ENCODE peak calls at places on chromosomes 3 and 15, in seven cellular contexts. One of them, this sample, is unnamed.

GRCh38 chr3:193190387-193190786 is 50.6 kb upstream of the PLAAT1 start:
- DNase-seq in sigmoid colon: no peak
- DNase-seq in A549: peak; percentile 35
- DNase-seq in mesendoderm: peak; percentile 93
- DNase-seq in stomach: no peak
- DNase-seq in CD8-positive, alpha-beta memory T cell: no peak
- DNase-seq in NT2/D1: peak; percentile 76
- DNase-seq in this sample: no peak

GRCh38 chr15:77603616-77604406 is 28.9 kb downstream of the LINGO1 start:
- DNase-seq in sigmoid colon: no peak
- DNase-seq in A549: no peak
- DNase-seq in mesendoderm: peak; percentile 29
- DNase-seq in stomach: no peak
- DNase-seq in CD8-positive, alpha-beta memory T cell: no peak
- DNase-seq in NT2/D1: no peak
- DNase-seq in this sample: no peak

GRCh38 chr15:59473226-59473625 is 35.2 kb downstream of the FAM81A start:
- DNase-seq in sigmoid colon: no peak
- DNase-seq in A549: no peak
- DNase-seq in mesendoderm: no peak
- DNase-seq in stomach: no peak
- DNase-seq in CD8-positive, alpha-beta memory T cell: no peak
- DNase-seq in NT2/D1: no peak
- DNase-seq in this sample: no peak

GRCh38 chr3:27507515-27508266 is 23.5 kb upstream of the SLC4A7 start:
- DNase-seq in sigmoid colon: no peak
- DNase-seq in A549: no peak
- DNase-seq in mesendoderm: no peak
- DNase-seq in stomach: peak; percentile 36
- DNase-seq in CD8-positive, alpha-beta memory T cell: no peak
- DNase-seq in NT2/D1: no peak
- DNase-seq in this sample: no peak

GRCh38 chr3:94185753-94186152 is 122.9 kb downstream of the NSUN3 start:
- DNase-seq in sigmoid colon: no peak
- DNase-seq in A549: no peak
- DNase-seq in mesendoderm: no peak
- DNase-seq in stomach: no peak
- DNase-seq in CD8-positive, alpha-beta memory T cell: no peak
- DNase-seq in NT2/D1: no peak
- DNase-seq in this sample: no peak

GRCh38 chr15:81911572-81911971 is 134.2 kb downstream of the MEX3B start:
- DNase-seq in sigmoid colon: no peak
- DNase-seq in A549: no peak
- DNase-seq in mesendoderm: no peak
- DNase-seq in stomach: no peak
- DNase-seq in CD8-positive, alpha-beta memory T cell: no peak
- DNase-seq in NT2/D1: no peak
- DNase-seq in this sample: no peak

GRCh38 chr3:70471464-70472342 is 159.3 kb upstream of the MDFIC2 start:
- DNase-seq in sigmoid colon: no peak
- DNase-seq in A549: no peak
- DNase-seq in mesendoderm: no peak
- DNase-seq in stomach: no peak
- DNase-seq in CD8-positive, alpha-beta memory T cell: no peak
- DNase-seq in NT2/D1: no peak
- DNase-seq in this sample: no peak

GRCh38 chr3:172174396-172175253 is 135.2 kb downstream of the FNDC3B start:
- DNase-seq in sigmoid colon: no peak
- DNase-seq in A549: no peak
- DNase-seq in mesendoderm: peak; percentile 66
- DNase-seq in stomach: no peak
- DNase-seq in CD8-positive, alpha-beta memory T cell: no peak
- DNase-seq in NT2/D1: no peak
- DNase-seq in this sample: no peak

GRCh38 chr3:98901032-98901464 is 447 bp downstream of the DCBLD2 start:
- DNase-seq in sigmoid colon: peak; percentile 80
- DNase-seq in A549: peak; percentile 69
- DNase-seq in mesendoderm: peak; percentile 91
- DNase-seq in stomach: peak; percentile 40
- DNase-seq in CD8-positive, alpha-beta memory T cell: no peak
- DNase-seq in NT2/D1: peak; percentile 58
- DNase-seq in this sample: no peak

GRCh38 chr3:113110263-113110662 is 101.1 kb upstream of the BOC start:
- DNase-seq in sigmoid colon: no peak
- DNase-seq in A549: no peak
- DNase-seq in mesendoderm: no peak
- DNase-seq in stomach: no peak
- DNase-seq in CD8-positive, alpha-beta memory T cell: no peak
- DNase-seq in NT2/D1: no peak
- DNase-seq in this sample: no peak

GRCh38 chr3:48563382-48563918 is at the start of gene UCN2:
- DNase-seq in sigmoid colon: no peak
- DNase-seq in A549: no peak
- DNase-seq in mesendoderm: no peak
- DNase-seq in stomach: no peak
- DNase-seq in CD8-positive, alpha-beta memory T cell: no peak
- DNase-seq in NT2/D1: no peak
- DNase-seq in this sample: no peak

GRCh38 chr3:109127533-109127932 is 9.0 kb upstream of the C3orf85 start:
- DNase-seq in sigmoid colon: no peak
- DNase-seq in A549: no peak
- DNase-seq in mesendoderm: no peak
- DNase-seq in stomach: no peak
- DNase-seq in CD8-positive, alpha-beta memory T cell: no peak
- DNase-seq in NT2/D1: no peak
- DNase-seq in this sample: no peak

DNA sequence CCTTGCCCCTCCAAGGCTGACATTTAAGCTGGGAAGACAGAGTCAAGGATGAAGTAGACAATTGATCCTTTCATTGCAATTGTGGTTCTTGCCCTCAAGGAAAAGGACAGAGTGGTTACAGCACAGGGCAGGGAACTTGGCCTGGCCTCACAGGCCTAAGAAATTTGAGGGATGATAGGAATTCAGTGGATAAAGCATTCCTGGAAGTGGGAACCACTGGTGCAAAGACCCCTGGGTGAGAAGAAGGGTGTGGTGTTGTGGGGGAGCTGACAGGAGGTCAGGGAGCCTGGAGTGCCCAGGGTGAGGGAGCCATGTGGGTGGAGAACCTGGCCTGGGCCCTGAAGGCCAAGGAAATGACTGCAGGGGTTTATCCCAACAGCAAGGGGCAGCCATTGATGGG is 287.4 kb downstream of the UACA start:
- DNase-seq in sigmoid colon: no peak
- DNase-seq in A549: peak; percentile 18
- DNase-seq in mesendoderm: no peak
- DNase-seq in stomach: no peak
- DNase-seq in CD8-positive, alpha-beta memory T cell: no peak
- DNase-seq in NT2/D1: no peak
- DNase-seq in this sample: no peak
- H3K4me3 ChIP-seq in sigmoid colon: no peak overlapping the region
- H3K4me3 ChIP-seq in A549: no peak overlapping the region
- H3K4me3 ChIP-seq in mesendoderm: no peak overlapping the region
- H3K4me3 ChIP-seq in stomach: no peak overlapping the region
- H3K4me3 ChIP-seq in CD8-positive, alpha-beta memory T cell: no peak overlapping the region
- H3K4me3 ChIP-seq in NT2/D1: no peak overlapping the region
- H3K4me3 ChIP-seq in this sample: no peak overlapping the region

GRCh38 chr15:88233921-88234320 is 22.6 kb downstream of the NTRK3 start:
- DNase-seq in sigmoid colon: no peak
- DNase-seq in A549: no peak
- DNase-seq in mesendoderm: no peak
- DNase-seq in stomach: no peak
- DNase-seq in CD8-positive, alpha-beta memory T cell: no peak
- DNase-seq in NT2/D1: no peak
- DNase-seq in this sample: no peak
- H3K4me1 ChIP-seq in sigmoid colon: no peaks in the 10 kb centered on the region
- H3K4me1 ChIP-seq in A549: peaks cover 24% of the 10 kb centered on the region
- H3K4me1 ChIP-seq in mesendoderm: no peaks in the 10 kb centered on the region
- H3K4me1 ChIP-seq in stomach: no peaks in the 10 kb centered on the region
- H3K4me1 ChIP-seq in CD8-positive, alpha-beta memory T cell: no peaks in the 10 kb centered on the region
- H3K4me1 ChIP-seq in NT2/D1: peaks cover 2% of the 10 kb centered on the region
- H3K4me1 ChIP-seq in this sample: no peaks in the 10 kb centered on the region

GRCh38 chr15:87570186-87570585 is 686.4 kb downstream of the NTRK3 start:
- DNase-seq in sigmoid colon: no peak
- DNase-seq in A549: no peak
- DNase-seq in mesendoderm: no peak
- DNase-seq in stomach: no peak
- DNase-seq in CD8-positive, alpha-beta memory T cell: no peak
- DNase-seq in NT2/D1: no peak
- DNase-seq in this sample: no peak
- H3K4me3 ChIP-seq in sigmoid colon: peak overlapping the region; percentile 13
- H3K4me3 ChIP-seq in A549: no peak overlapping the region
- H3K4me3 ChIP-seq in mesendoderm: no peak overlapping the region
- H3K4me3 ChIP-seq in stomach: no peak overlapping the region
- H3K4me3 ChIP-seq in CD8-positive, alpha-beta memory T cell: no peak overlapping the region
- H3K4me3 ChIP-seq in NT2/D1: no peak overlapping the region
- H3K4me3 ChIP-seq in this sample: no peak overlapping the region

GRCh38 chr15:75136758-75137157 is 64.9 kb upstream of the C15orf39 start:
- DNase-seq in sigmoid colon: no peak
- DNase-seq in A549: no peak
- DNase-seq in mesendoderm: no peak
- DNase-seq in stomach: no peak
- DNase-seq in CD8-positive, alpha-beta memory T cell: no peak
- DNase-seq in NT2/D1: no peak
- DNase-seq in this sample: no peak

GRCh38 chr15:75142499-75142898 is 59.2 kb upstream of the C15orf39 start:
- DNase-seq in sigmoid colon: no peak
- DNase-seq in A549: no peak
- DNase-seq in mesendoderm: no peak
- DNase-seq in stomach: no peak
- DNase-seq in CD8-positive, alpha-beta memory T cell: no peak
- DNase-seq in NT2/D1: no peak
- DNase-seq in this sample: no peak

GRCh38 chr15:75143738-75144334 is 57.8 kb upstream of the C15orf39 start:
- DNase-seq in sigmoid colon: no peak
- DNase-seq in A549: no peak
- DNase-seq in mesendoderm: peak; percentile 39
- DNase-seq in stomach: no peak
- DNase-seq in CD8-positive, alpha-beta memory T cell: no peak
- DNase-seq in NT2/D1: no peak
- DNase-seq in this sample: no peak

GRCh38 chr15:75138016-75138999 is 63.4 kb upstream of the C15orf39 start:
- DNase-seq in sigmoid colon: no peak
- DNase-seq in A549: peak; percentile 29
- DNase-seq in mesendoderm: peak; percentile 54
- DNase-seq in stomach: no peak
- DNase-seq in CD8-positive, alpha-beta memory T cell: no peak
- DNase-seq in NT2/D1: peak; percentile 75
- DNase-seq in this sample: no peak

DNA sequence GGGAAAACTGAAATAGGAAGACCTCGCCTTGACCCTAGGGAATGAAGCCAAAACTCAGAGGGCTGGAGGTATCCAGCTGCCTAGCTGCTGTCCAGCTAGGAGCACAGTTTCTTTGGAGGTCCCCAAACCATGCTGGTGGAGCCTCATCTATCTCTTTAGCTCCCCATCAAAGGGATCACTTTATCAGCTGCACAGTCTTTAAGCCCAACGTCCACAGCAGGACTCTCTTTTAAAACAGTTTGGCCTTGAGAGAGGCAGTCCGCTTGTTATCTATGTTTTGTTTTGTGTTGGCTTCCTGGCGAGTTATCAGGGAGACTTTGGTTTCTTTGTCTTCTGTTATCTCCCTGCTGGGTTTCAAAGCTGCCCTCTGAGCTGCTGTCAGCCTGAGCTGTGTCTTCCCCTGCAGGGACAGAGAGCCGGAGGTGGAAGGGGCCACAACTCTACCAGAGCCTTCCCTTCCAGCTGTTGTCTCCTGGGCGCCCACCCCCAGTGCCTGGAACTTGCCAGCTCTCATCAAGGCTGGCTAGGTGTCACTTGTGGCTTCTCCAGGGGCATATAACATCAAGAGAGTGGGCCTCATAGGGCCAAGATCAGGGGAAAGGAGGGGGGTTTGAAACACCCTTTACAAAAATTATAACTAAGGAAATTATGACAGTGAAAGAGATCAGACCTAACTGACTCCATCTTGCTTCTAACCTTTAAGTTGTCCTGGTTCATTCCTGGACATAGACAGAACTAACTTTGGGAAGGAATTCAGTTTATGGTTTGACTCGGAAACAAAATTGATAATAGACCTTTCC is 61.4 kb upstream of the C15orf39 start:
- DNase-seq in sigmoid colon: no peak
- DNase-seq in A549: no peak
- DNase-seq in mesendoderm: peak; percentile 93
- DNase-seq in stomach: no peak
- DNase-seq in CD8-positive, alpha-beta memory T cell: no peak
- DNase-seq in NT2/D1: peak; percentile 68
- DNase-seq in this sample: no peak
- H3K4me1 ChIP-seq in sigmoid colon: no peaks in the 10 kb centered on the region
- H3K4me1 ChIP-seq in A549: peaks cover 17% of the 10 kb centered on the region
- H3K4me1 ChIP-seq in mesendoderm: no peaks in the 10 kb centered on the region
- H3K4me1 ChIP-seq in stomach: no peaks in the 10 kb centered on the region
- H3K4me1 ChIP-seq in CD8-positive, alpha-beta memory T cell: no peaks in the 10 kb centered on the region
- H3K4me1 ChIP-seq in NT2/D1: peaks cover 13% of the 10 kb centered on the region
- H3K4me1 ChIP-seq in this sample: no peaks in the 10 kb centered on the region

GRCh38 chr3:45599424-45599886 is 4.9 kb downstream of the LIMD1 start:
- DNase-seq in sigmoid colon: no peak
- DNase-seq in A549: no peak
- DNase-seq in mesendoderm: no peak
- DNase-seq in stomach: peak; percentile 51
- DNase-seq in CD8-positive, alpha-beta memory T cell: no peak
- DNase-seq in NT2/D1: no peak
- DNase-seq in this sample: no peak
- H3K4me3 ChIP-seq in sigmoid colon: no peak overlapping the region
- H3K4me3 ChIP-seq in A549: no peak overlapping the region
- H3K4me3 ChIP-seq in mesendoderm: no peak overlapping the region
- H3K4me3 ChIP-seq in stomach: no peak overlapping the region
- H3K4me3 ChIP-seq in CD8-positive, alpha-beta memory T cell: no peak overlapping the region
- H3K4me3 ChIP-seq in NT2/D1: no peak overlapping the region
- H3K4me3 ChIP-seq in this sample: no peak overlapping the region

This sample was measured in Panc1.